ENCODE peak calls at places on chromosomes 5 and 9, in seven cellular contexts. G, U, A, T, Z, L and O are unnamed samples.

GRCh38 chr9:123775885-123776284 is 154.0 kb downstream of the DENND1A start:
- DNase-seq in G (no peak), U (no peak), A (no peak), T (no peak), Z (no peak), L (no peak), O (no peak)

GRCh38 chr5:151896041-151896691 is 28.5 kb downstream of the GLRA1 start:
- DNase-seq in G (peak; percentile 51), U (peak; percentile 18), A (no peak), T (no peak), Z (no peak), L (no peak), O (peak; percentile 91)

GRCh38 chr9:5568868-5569267 is 58.5 kb downstream of the PDCD1LG2 start:
- DNase-seq in G (no peak), U (no peak), A (no peak), T (no peak), Z (no peak), L (no peak), O (no peak)

GRCh38 chr5:148202531-148203092 is at the start of gene SPINK6:
- DNase-seq in G (no peak), U (no peak), A (no peak), T (no peak), Z (no peak), L (no peak), O (peak; percentile 92)

GRCh38 chr5:128472032-128472431 is 66.0 kb downstream of the FBN2 start:
- DNase-seq in G (no peak), U (no peak), A (no peak), T (no peak), Z (no peak), L (no peak), O (no peak)

GRCh38 chr5:122498163-122498562 is 186.1 kb downstream of the SNCAIP start:
- DNase-seq in G (peak; percentile 32), U (no peak), A (no peak), T (peak; percentile 64), Z (no peak), L (no peak), O (no peak)

GRCh38 chr5:141870871-141871270 is 7.3 kb downstream of the PCDH1 start:
- DNase-seq in G (no peak), U (no peak), A (no peak), T (no peak), Z (no peak), L (no peak), O (no peak)

GRCh38 chr9:81318571-81318970 is 370.8 kb downstream of the TLE1 start:
- DNase-seq in G (peak; percentile 72), U (peak; percentile 51), A (no peak), T (no peak), Z (no peak), L (no peak), O (peak; percentile 30)

GRCh38 chr5:57320552-57320951 is 146.7 kb downstream of the GPBP1 start:
- DNase-seq in G (no peak), U (no peak), A (no peak), T (no peak), Z (no peak), L (no peak), O (no peak)

GRCh38 chr5:176739461-176740051 is 70.8 kb upstream of the UNC5A start:
- DNase-seq in G (no peak), U (no peak), A (no peak), T (no peak), Z (no peak), L (no peak), O (no peak)

GRCh38 chr5:120358949-120359348 is 105.2 kb upstream of the PRR16 start:
- DNase-seq in G (peak; percentile 15), U (no peak), A (no peak), T (no peak), Z (no peak), L (no peak), O (no peak)

GRCh38 chr9:78666818-78667429 is 370.0 kb downstream of the PSAT1 start:
- DNase-seq in G (peak; percentile 24), U (no peak), A (no peak), T (no peak), Z (no peak), L (no peak), O (peak; percentile 64)

GRCh38 chr5:80504833-80505232 is 16.9 kb downstream of the FAM151B start:
- DNase-seq in G (no peak), U (no peak), A (no peak), T (no peak), Z (no peak), L (no peak), O (no peak)
- H3K4me1 ChIP-seq in G (no peaks in the 10 kb centered on the region), U (no peaks in the 10 kb centered on the region), A (no peaks in the 10 kb centered on the region), T (no peaks in the 10 kb centered on the region), Z (no peaks in the 10 kb centered on the region), L (no peaks in the 10 kb centered on the region), O (peaks cover 5% of the 10 kb centered on the region)

GRCh38 chr5:178210073-178210526 is 5.8 kb downstream of the HNRNPAB start:
- DNase-seq in G (no peak), U (no peak), A (no peak), T (no peak), Z (no peak), L (no peak), O (no peak)

GRCh38 chr5:178209334-178210072 is 5.2 kb downstream of the HNRNPAB start:
- DNase-seq in G (no peak), U (no peak), A (no peak), T (no peak), Z (no peak), L (no peak), O (no peak)

GRCh38 chr5:178207917-178208280 is 3.6 kb downstream of the HNRNPAB start:
- DNase-seq in G (no peak), U (no peak), A (no peak), T (no peak), Z (no peak), L (no peak), O (no peak)

GRCh38 chr5:178207183-178207916 is 3.0 kb downstream of the HNRNPAB start:
- DNase-seq in G (peak; percentile 67), U (peak; percentile 31), A (no peak), T (no peak), Z (no peak), L (no peak), O (peak; percentile 28)

DNA sequence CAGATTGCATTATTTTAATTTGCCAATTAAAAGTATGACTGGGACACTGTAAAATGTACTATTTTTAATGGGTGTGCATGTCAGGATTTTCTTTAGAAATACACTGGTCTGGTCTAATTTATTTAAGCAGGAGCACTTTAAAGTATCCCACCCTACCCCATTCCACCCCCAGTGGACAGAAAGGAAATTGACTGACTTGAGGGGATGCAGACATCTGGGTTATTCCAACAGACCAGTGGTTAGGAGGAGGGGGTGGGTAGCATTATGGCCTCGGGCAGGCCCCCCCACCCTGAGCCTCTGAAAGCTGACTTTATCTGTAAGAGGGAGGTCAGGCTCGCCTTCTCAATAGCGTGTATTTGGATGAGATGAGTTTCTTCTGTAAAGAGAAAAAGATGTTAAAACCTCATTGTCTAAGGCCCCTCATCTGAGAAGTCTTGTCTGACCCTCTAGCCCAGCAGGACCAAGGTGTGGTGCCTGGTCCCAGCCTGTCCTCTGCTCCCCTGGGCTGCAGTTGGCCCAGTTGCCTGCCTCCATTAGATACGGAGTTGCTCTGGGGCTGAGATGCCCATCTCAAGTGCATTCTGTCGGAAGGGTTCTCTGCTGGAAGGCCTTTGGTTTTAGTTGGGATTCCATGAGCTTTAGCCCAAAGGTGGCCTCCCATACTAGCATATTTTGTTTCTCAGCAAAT is 4.4 kb downstream of the HNRNPAB start:
- DNase-seq in G (no peak), U (no peak), A (no peak), T (no peak), Z (no peak), L (no peak), O (no peak)
- H3K4me1 ChIP-seq in G (peaks cover 7% of the 10 kb centered on the region), U (peaks cover 30% of the 10 kb centered on the region), A (peaks cover 24% of the 10 kb centered on the region), T (peaks cover 9% of the 10 kb centered on the region), Z (peaks cover 40% of the 10 kb centered on the region), L (no peaks in the 10 kb centered on the region), O (peaks cover 5% of the 10 kb centered on the region)

DNA sequence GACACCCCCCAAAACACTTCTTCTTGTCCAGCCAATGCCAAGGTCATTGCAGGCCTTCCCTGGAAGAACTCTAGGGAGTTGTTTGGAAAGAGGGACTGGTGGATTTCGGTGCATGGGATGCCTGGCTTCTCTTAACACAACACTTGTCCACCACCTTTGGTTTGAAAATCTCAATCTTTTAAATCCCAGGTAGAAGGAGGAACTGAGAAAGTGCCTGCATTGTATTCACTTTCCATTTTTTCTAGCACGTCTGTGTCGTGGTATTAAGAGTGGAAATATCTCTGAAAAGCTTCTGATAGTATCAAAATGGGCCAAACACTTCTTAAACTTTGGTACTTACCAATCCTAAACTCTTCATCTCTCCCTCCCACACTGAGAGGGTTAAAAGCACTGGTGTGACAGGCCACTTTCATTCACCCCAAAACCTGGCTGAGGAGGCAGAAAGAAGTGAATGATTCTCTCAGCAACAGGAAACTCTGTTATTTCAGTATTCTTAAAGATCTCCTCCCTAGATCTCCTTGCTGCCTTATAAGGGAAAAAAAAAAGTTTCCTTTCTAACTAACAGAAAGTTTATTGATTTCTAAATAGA is 3.8 kb upstream of the NFIB start:
- DNase-seq in G (no peak), U (no peak), A (no peak), T (no peak), Z (no peak), L (no peak), O (no peak)
- H3K4me1 ChIP-seq in G (peaks cover 4% of the 10 kb centered on the region), U (peaks cover 36% of the 10 kb centered on the region), A (peaks cover 42% of the 10 kb centered on the region), T (no peaks in the 10 kb centered on the region), Z (peaks cover 8% of the 10 kb centered on the region), L (no peaks in the 10 kb centered on the region), O (peaks cover 23% of the 10 kb centered on the region)

GRCh38 chr9:38390851-38391250 is 1.7 kb upstream of the ALDH1B1 start:
- DNase-seq in G (no peak), U (no peak), A (no peak), T (no peak), Z (no peak), L (no peak), O (no peak)

GRCh38 chr9:38393128-38393809 is 767 bp downstream of the ALDH1B1 start:
- DNase-seq in G (no peak), U (no peak), A (no peak), T (no peak), Z (peak; percentile 8), L (no peak), O (no peak)

GRCh38 chr9:38394419-38394818 is 1.9 kb downstream of the ALDH1B1 start:
- DNase-seq in G (no peak), U (no peak), A (no peak), T (no peak), Z (no peak), L (no peak), O (no peak)

GRCh38 chr9:38391278-38392118 is 1.0 kb upstream of the ALDH1B1 start:
- DNase-seq in G (no peak), U (no peak), A (no peak), T (no peak), Z (no peak), L (no peak), O (no peak)

DNA sequence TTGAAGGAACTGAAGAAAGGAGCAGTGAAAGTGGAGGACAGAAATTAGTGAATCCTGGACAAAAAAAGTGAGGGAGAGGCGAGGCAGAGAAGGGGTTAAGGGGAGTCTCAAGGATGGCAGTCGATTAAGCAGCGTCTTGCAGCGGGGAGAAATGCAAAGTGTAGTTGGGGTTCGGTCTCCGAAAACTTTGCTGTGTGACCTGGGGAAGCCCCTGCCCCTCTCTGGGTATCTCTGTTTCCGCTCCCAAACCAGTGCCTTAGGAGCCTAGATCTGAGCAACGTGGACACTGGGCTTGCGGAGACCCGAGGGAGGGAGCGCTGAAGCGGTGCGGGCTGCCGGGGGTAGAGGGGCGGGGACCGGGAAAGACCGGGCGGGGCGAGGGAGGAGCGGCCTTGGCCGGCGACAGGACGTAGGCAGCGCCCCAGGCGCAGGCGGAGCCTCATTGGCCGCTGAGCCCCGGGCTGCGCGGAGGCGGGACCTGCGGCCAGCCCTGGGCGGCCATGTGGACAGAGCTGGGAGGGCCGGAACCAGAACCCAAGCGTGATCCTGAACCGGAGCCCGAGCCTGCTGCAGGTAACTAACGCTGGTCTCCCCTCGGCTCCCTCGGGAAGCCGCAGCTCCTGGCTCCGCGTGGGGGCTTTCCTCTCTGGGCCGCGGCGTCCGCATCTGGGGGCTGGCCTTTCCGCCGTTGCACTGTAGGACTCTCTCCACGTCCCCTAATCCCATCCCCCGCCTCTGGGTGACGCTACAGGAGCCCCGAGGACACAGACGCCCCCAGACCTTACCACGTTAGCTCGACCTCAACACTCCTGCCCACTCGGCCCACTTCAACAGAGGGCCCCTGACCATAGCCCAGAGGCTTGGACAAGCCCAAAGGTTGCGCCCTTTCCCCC is at the start of gene ALDH1B1:
- DNase-seq in G (peak; percentile 82), U (peak; percentile 86), A (peak; percentile 87), T (peak; percentile 93), Z (peak; percentile 65), L (peak; percentile 78), O (peak; percentile 42)
- H3K4me1 ChIP-seq in G (peaks cover 11% of the 10 kb centered on the region), U (peaks cover 14% of the 10 kb centered on the region), A (peaks cover 12% of the 10 kb centered on the region), T (peaks cover 9% of the 10 kb centered on the region), Z (peaks cover 21% of the 10 kb centered on the region), L (peaks cover 3% of the 10 kb centered on the region), O (no peaks in the 10 kb centered on the region)